ENCODE peak calls at places on chromosomes 6 and 20, in seven cellular contexts. W, Y, S, T, C, P and V are unnamed samples.

GRCh38 chr6:19834858-19835257 is 2.3 kb upstream of the ID4 start:
- DNase-seq in W (no peak), Y (no peak), S (no peak), T (no peak), C (no peak), P (no peak), V (no peak)

GRCh38 chr6:105346052-105346451 is 56.8 kb downstream of the PREP start:
- DNase-seq in W (no peak), Y (peak), S (no peak), T (peak), C (no peak), P (peak), V (peak)

GRCh38 chr6:11575408-11576033 is 38.0 kb downstream of the TMEM170B start:
- DNase-seq in W (peak), Y (peak), S (peak), T (peak), C (peak), P (peak), V (peak)

GRCh38 chr20:33640287-33640686 is 21.8 kb upstream of the C20orf144 start:
- DNase-seq in W (no peak), Y (no peak), S (no peak), T (peak), C (no peak), P (no peak), V (no peak)

GRCh38 chr20:32429343-32429742 is 71.2 kb downstream of the ASXL1 start:
- DNase-seq in W (no peak), Y (no peak), S (peak), T (no peak), C (no peak), P (no peak), V (no peak)

GRCh38 chr6:131172237-131172636 is 37.0 kb downstream of the AKAP7 start:
- DNase-seq in W (no peak), Y (no peak), S (no peak), T (peak), C (no peak), P (peak), V (peak)

GRCh38 chr6:1190361-1190760 is 121.5 kb upstream of the FOXQ1 start:
- DNase-seq in W (no peak), Y (no peak), S (no peak), T (peak), C (no peak), P (peak), V (peak)

GRCh38 chr6:26249959-26250805 is 114.8 kb upstream of the BTN3A2 start:
- DNase-seq in W (peak), Y (peak), S (peak), T (peak), C (no peak), P (peak), V (peak)

GRCh38 chr6:132504757-132505156 is 8.2 kb downstream of the STX7 start:
- DNase-seq in W (peak), Y (no peak), S (no peak), T (no peak), C (no peak), P (no peak), V (no peak)

GRCh38 chr6:125363360-125364121 is 61.8 kb upstream of the HDDC2 start:
- DNase-seq in W (peak), Y (peak), S (peak), T (peak), C (no peak), P (no peak), V (no peak)

GRCh38 chr20:61345656-61346055 is 93.6 kb downstream of the CDH4 start:
- DNase-seq in W (no peak), Y (no peak), S (peak), T (no peak), C (no peak), P (no peak), V (no peak)

GRCh38 chr6:117548797-117549301 is 53.5 kb downstream of the GOPC start:
- DNase-seq in W (no peak), Y (no peak), S (no peak), T (peak), C (no peak), P (peak), V (peak)

GRCh38 chr6:19472850-19473249 is 364.3 kb upstream of the ID4 start:
- DNase-seq in W (no peak), Y (no peak), S (peak), T (peak), C (no peak), P (no peak), V (no peak)

GRCh38 chr6:36753671-36754485 is 56.3 kb downstream of the RAB44 start:
- DNase-seq in W (no peak), Y (no peak), S (no peak), T (peak), C (no peak), P (peak), V (no peak)

GRCh38 chr6:83884523-83884922 is 25.0 kb downstream of the CYB5R4 start:
- DNase-seq in W (no peak), Y (peak), S (peak), T (peak), C (no peak), P (peak), V (peak)

GRCh38 chr6:193773-194310 is 98.4 kb upstream of the DUSP22 start:
- DNase-seq in W (no peak), Y (no peak), S (no peak), T (no peak), C (no peak), P (no peak), V (no peak)

GRCh38 chr6:79775222-79775621 is 144.1 kb downstream of the SH3BGRL2 start:
- DNase-seq in W (no peak), Y (no peak), S (no peak), T (no peak), C (no peak), P (no peak), V (no peak)

GRCh38 chr6:10507715-10508114 is 13.4 kb upstream of the GCNT2 start:
- DNase-seq in W (no peak), Y (no peak), S (no peak), T (no peak), C (no peak), P (no peak), V (no peak)

GRCh38 chr6:34466242-34467185 is 638 bp downstream of the PACSIN1 start:
- DNase-seq in W (no peak), Y (no peak), S (peak), T (no peak), C (no peak), P (no peak), V (no peak)

GRCh38 chr20:11247943-11248475 is 574.2 kb upstream of the JAG1 start:
- DNase-seq in W (no peak), Y (no peak), S (no peak), T (no peak), C (no peak), P (no peak), V (no peak)

GRCh38 chr6:168309997-168310396 is 9.6 kb downstream of the DACT2 start:
- DNase-seq in W (no peak), Y (no peak), S (no peak), T (no peak), C (no peak), P (no peak), V (no peak)

GRCh38 chr20:300345-300744 is 3.0 kb downstream of the ZCCHC3 start:
- DNase-seq in W (no peak), Y (no peak), S (peak), T (no peak), C (no peak), P (no peak), V (peak)

GRCh38 chr20:59159091-59159821 is 4.4 kb upstream of the ZNF831 start:
- DNase-seq in W (no peak), Y (no peak), S (peak), T (peak), C (no peak), P (no peak), V (no peak)

GRCh38 chr20:62818592-62819493 is 2.0 kb downstream of the COL9A3 start:
- DNase-seq in W (no peak), Y (peak), S (peak), T (peak), C (no peak), P (no peak), V (no peak)